ENCODE peak calls at places on chromosome X, in seven cellular contexts. One of them, this sample, is unnamed.

GRCh38 chrX:11435568-11435967 is 142.4 kb downstream of the AMELX start:
- DNase-seq in endodermal cell: no peak
- DNase-seq in IMR-90: peak; percentile 62
- DNase-seq in transverse colon: no peak
- DNase-seq in HCT116: no peak
- DNase-seq in upper lobe of right lung: no peak
- DNase-seq in endothelial cell of umbilical vein: peak; percentile 16
- DNase-seq in this sample: peak; percentile 71

GRCh38 chrX:132651411-132652086 is 162.7 kb upstream of the MBNL3 start:
- DNase-seq in endodermal cell: peak; percentile 51
- DNase-seq in IMR-90: peak; percentile 2
- DNase-seq in transverse colon: no peak
- DNase-seq in HCT116: no peak
- DNase-seq in upper lobe of right lung: no peak
- DNase-seq in endothelial cell of umbilical vein: no peak
- DNase-seq in this sample: no peak

GRCh38 chrX:19661977-19662376 is 146.7 kb upstream of the MAP3K15 start:
- DNase-seq in endodermal cell: no peak
- DNase-seq in IMR-90: peak; percentile 50
- DNase-seq in transverse colon: no peak
- DNase-seq in HCT116: no peak
- DNase-seq in upper lobe of right lung: no peak
- DNase-seq in endothelial cell of umbilical vein: no peak
- DNase-seq in this sample: no peak

GRCh38 chrX:133706890-133707289 is 278.5 kb downstream of the GPC3 start:
- DNase-seq in endodermal cell: no peak
- DNase-seq in IMR-90: no peak
- DNase-seq in transverse colon: no peak
- DNase-seq in HCT116: no peak
- DNase-seq in upper lobe of right lung: no peak
- DNase-seq in endothelial cell of umbilical vein: no peak
- DNase-seq in this sample: no peak

GRCh38 chrX:132488819-132489255 is at the start of gene MBNL3:
- DNase-seq in endodermal cell: peak; percentile 83
- DNase-seq in IMR-90: peak; percentile 5
- DNase-seq in transverse colon: peak; percentile 68
- DNase-seq in HCT116: no peak
- DNase-seq in upper lobe of right lung: peak; percentile 78
- DNase-seq in endothelial cell of umbilical vein: peak; percentile 43
- DNase-seq in this sample: no peak

GRCh38 chrX:102546818-102547493 is 30.4 kb upstream of the TMSB15A start:
- DNase-seq in endodermal cell: peak; percentile 28
- DNase-seq in IMR-90: no peak
- DNase-seq in transverse colon: no peak
- DNase-seq in HCT116: no peak
- DNase-seq in upper lobe of right lung: no peak
- DNase-seq in endothelial cell of umbilical vein: no peak
- DNase-seq in this sample: no peak

GRCh38 chrX:52280812-52281211 is 88.0 kb upstream of the XAGE2 start:
- DNase-seq in endodermal cell: no peak
- DNase-seq in IMR-90: no peak
- DNase-seq in transverse colon: no peak
- DNase-seq in HCT116: no peak
- DNase-seq in upper lobe of right lung: no peak
- DNase-seq in endothelial cell of umbilical vein: no peak
- DNase-seq in this sample: no peak

GRCh38 chrX:148290937-148291336 is 209.5 kb upstream of the AFF2 start:
- DNase-seq in endodermal cell: no peak
- DNase-seq in IMR-90: no peak
- DNase-seq in transverse colon: no peak
- DNase-seq in HCT116: no peak
- DNase-seq in upper lobe of right lung: no peak
- DNase-seq in endothelial cell of umbilical vein: peak; percentile 56
- DNase-seq in this sample: no peak

GRCh38 chrX:150649096-150649870 is 43.9 kb upstream of the MTMR1 start:
- DNase-seq in endodermal cell: no peak
- DNase-seq in IMR-90: peak; percentile 57
- DNase-seq in transverse colon: peak; percentile 10
- DNase-seq in HCT116: no peak
- DNase-seq in upper lobe of right lung: no peak
- DNase-seq in endothelial cell of umbilical vein: peak; percentile 82
- DNase-seq in this sample: peak; percentile 31

GRCh38 chrX:109040057-109040456 is 303.7 kb upstream of the IRS4 start:
- DNase-seq in endodermal cell: peak; percentile 53
- DNase-seq in IMR-90: no peak
- DNase-seq in transverse colon: no peak
- DNase-seq in HCT116: no peak
- DNase-seq in upper lobe of right lung: no peak
- DNase-seq in endothelial cell of umbilical vein: no peak
- DNase-seq in this sample: no peak

GRCh38 chrX:21996872-21997271 is 35.3 kb upstream of the PHEX start:
- DNase-seq in endodermal cell: no peak
- DNase-seq in IMR-90: peak; percentile 84
- DNase-seq in transverse colon: no peak
- DNase-seq in HCT116: no peak
- DNase-seq in upper lobe of right lung: no peak
- DNase-seq in endothelial cell of umbilical vein: peak; percentile 17
- DNase-seq in this sample: no peak

GRCh38 chrX:21778236-21778635 is 20.3 kb upstream of the SMPX start:
- DNase-seq in endodermal cell: no peak
- DNase-seq in IMR-90: no peak
- DNase-seq in transverse colon: no peak
- DNase-seq in HCT116: no peak
- DNase-seq in upper lobe of right lung: no peak
- DNase-seq in endothelial cell of umbilical vein: no peak
- DNase-seq in this sample: no peak

GRCh38 chrX:7515681-7516413 is 327.1 kb upstream of the VCX start:
- DNase-seq in endodermal cell: no peak
- DNase-seq in IMR-90: no peak
- DNase-seq in transverse colon: no peak
- DNase-seq in HCT116: no peak
- DNase-seq in upper lobe of right lung: no peak
- DNase-seq in endothelial cell of umbilical vein: no peak
- DNase-seq in this sample: no peak

GRCh38 chrX:41336447-41336846 is 2.5 kb downstream of the DDX3X start:
- DNase-seq in endodermal cell: peak; percentile 51
- DNase-seq in IMR-90: no peak
- DNase-seq in transverse colon: no peak
- DNase-seq in HCT116: no peak
- DNase-seq in upper lobe of right lung: no peak
- DNase-seq in endothelial cell of umbilical vein: no peak
- DNase-seq in this sample: no peak

GRCh38 chrX:42746606-42747005 is 31.4 kb downstream of the PPP1R2C start:
- DNase-seq in endodermal cell: no peak
- DNase-seq in IMR-90: peak; percentile 38
- DNase-seq in transverse colon: no peak
- DNase-seq in HCT116: no peak
- DNase-seq in upper lobe of right lung: no peak
- DNase-seq in endothelial cell of umbilical vein: peak; percentile 86
- DNase-seq in this sample: peak; percentile 47

GRCh38 chrX:119734897-119735339 is 23.5 kb upstream of the SOWAHD start:
- DNase-seq in endodermal cell: no peak
- DNase-seq in IMR-90: no peak
- DNase-seq in transverse colon: peak; percentile 19
- DNase-seq in HCT116: no peak
- DNase-seq in upper lobe of right lung: peak; percentile 72
- DNase-seq in endothelial cell of umbilical vein: peak; percentile 13
- DNase-seq in this sample: no peak

GRCh38 chrX:86507337-86507736 is 359.1 kb downstream of the DACH2 start:
- DNase-seq in endodermal cell: no peak
- DNase-seq in IMR-90: no peak
- DNase-seq in transverse colon: no peak
- DNase-seq in HCT116: no peak
- DNase-seq in upper lobe of right lung: no peak
- DNase-seq in endothelial cell of umbilical vein: no peak
- DNase-seq in this sample: no peak

GRCh38 chrX:18676470-18676869 is 4.6 kb upstream of the RS1 start:
- DNase-seq in endodermal cell: peak; percentile 75
- DNase-seq in IMR-90: peak; percentile 5
- DNase-seq in transverse colon: no peak
- DNase-seq in HCT116: no peak
- DNase-seq in upper lobe of right lung: no peak
- DNase-seq in endothelial cell of umbilical vein: no peak
- DNase-seq in this sample: no peak

GRCh38 chrX:150845091-150845490 is 53.4 kb downstream of the CD99L2 start:
- DNase-seq in endodermal cell: no peak
- DNase-seq in IMR-90: no peak
- DNase-seq in transverse colon: no peak
- DNase-seq in HCT116: no peak
- DNase-seq in upper lobe of right lung: no peak
- DNase-seq in endothelial cell of umbilical vein: no peak
- DNase-seq in this sample: no peak

GRCh38 chrX:136586386-136586785 is 54.4 kb downstream of the VGLL1 start:
- DNase-seq in endodermal cell: no peak
- DNase-seq in IMR-90: no peak
- DNase-seq in transverse colon: no peak
- DNase-seq in HCT116: no peak
- DNase-seq in upper lobe of right lung: no peak
- DNase-seq in endothelial cell of umbilical vein: no peak
- DNase-seq in this sample: no peak

GRCh38 chrX:12961191-12961718 is 13.7 kb upstream of the TMSB4X start:
- DNase-seq in endodermal cell: no peak
- DNase-seq in IMR-90: no peak
- DNase-seq in transverse colon: no peak
- DNase-seq in HCT116: no peak
- DNase-seq in upper lobe of right lung: no peak
- DNase-seq in endothelial cell of umbilical vein: no peak
- DNase-seq in this sample: no peak
- TF ChIP-seq CTCF in endodermal cell: no peak
- TF ChIP-seq CTCF in IMR-90: no peak
- TF ChIP-seq CTCF in transverse colon: no peak
- TF ChIP-seq CTCF in HCT116: no peak
- TF ChIP-seq CTCF in upper lobe of right lung: no peak
- TF ChIP-seq CTCF in endothelial cell of umbilical vein: no peak
- TF ChIP-seq CTCF in this sample: no peak

GRCh38 chrX:40245411-40246140 is 147.8 kb upstream of the BCOR start:
- DNase-seq in endodermal cell: no peak
- DNase-seq in IMR-90: no peak
- DNase-seq in transverse colon: no peak
- DNase-seq in HCT116: no peak
- DNase-seq in upper lobe of right lung: peak; percentile 62
- DNase-seq in endothelial cell of umbilical vein: peak; percentile 64
- DNase-seq in this sample: no peak

GRCh38 chrX:40248822-40249221 is 151.1 kb upstream of the BCOR start:
- DNase-seq in endodermal cell: no peak
- DNase-seq in IMR-90: no peak
- DNase-seq in transverse colon: no peak
- DNase-seq in HCT116: no peak
- DNase-seq in upper lobe of right lung: no peak
- DNase-seq in endothelial cell of umbilical vein: no peak
- DNase-seq in this sample: no peak

GRCh38 chrX:40249582-40249981 is 151.8 kb upstream of the BCOR start:
- DNase-seq in endodermal cell: no peak
- DNase-seq in IMR-90: no peak
- DNase-seq in transverse colon: no peak
- DNase-seq in HCT116: no peak
- DNase-seq in upper lobe of right lung: no peak
- DNase-seq in endothelial cell of umbilical vein: no peak
- DNase-seq in this sample: no peak

GRCh38 chrX:40247382-40247781 is 149.6 kb upstream of the BCOR start:
- DNase-seq in endodermal cell: no peak
- DNase-seq in IMR-90: no peak
- DNase-seq in transverse colon: no peak
- DNase-seq in HCT116: no peak
- DNase-seq in upper lobe of right lung: no peak
- DNase-seq in endothelial cell of umbilical vein: no peak
- DNase-seq in this sample: no peak

GRCh38 chrX:40247848-40248622 is 150.3 kb upstream of the BCOR start:
- DNase-seq in endodermal cell: no peak
- DNase-seq in IMR-90: no peak
- DNase-seq in transverse colon: no peak
- DNase-seq in HCT116: no peak
- DNase-seq in upper lobe of right lung: no peak
- DNase-seq in endothelial cell of umbilical vein: no peak
- DNase-seq in this sample: no peak
- H3K27me3 ChIP-seq in endodermal cell: no peaks in the 10 kb centered on the region
- H3K27me3 ChIP-seq in IMR-90: peaks cover 7% of the 10 kb centered on the region
- H3K27me3 ChIP-seq in transverse colon: no peaks in the 10 kb centered on the region
- H3K27me3 ChIP-seq in HCT116: no peaks in the 10 kb centered on the region
- H3K27me3 ChIP-seq in upper lobe of right lung: no peaks in the 10 kb centered on the region
- H3K27me3 ChIP-seq in endothelial cell of umbilical vein: no peaks in the 10 kb centered on the region
- H3K27me3 ChIP-seq in this sample: no peaks in the 10 kb centered on the region

DNA sequence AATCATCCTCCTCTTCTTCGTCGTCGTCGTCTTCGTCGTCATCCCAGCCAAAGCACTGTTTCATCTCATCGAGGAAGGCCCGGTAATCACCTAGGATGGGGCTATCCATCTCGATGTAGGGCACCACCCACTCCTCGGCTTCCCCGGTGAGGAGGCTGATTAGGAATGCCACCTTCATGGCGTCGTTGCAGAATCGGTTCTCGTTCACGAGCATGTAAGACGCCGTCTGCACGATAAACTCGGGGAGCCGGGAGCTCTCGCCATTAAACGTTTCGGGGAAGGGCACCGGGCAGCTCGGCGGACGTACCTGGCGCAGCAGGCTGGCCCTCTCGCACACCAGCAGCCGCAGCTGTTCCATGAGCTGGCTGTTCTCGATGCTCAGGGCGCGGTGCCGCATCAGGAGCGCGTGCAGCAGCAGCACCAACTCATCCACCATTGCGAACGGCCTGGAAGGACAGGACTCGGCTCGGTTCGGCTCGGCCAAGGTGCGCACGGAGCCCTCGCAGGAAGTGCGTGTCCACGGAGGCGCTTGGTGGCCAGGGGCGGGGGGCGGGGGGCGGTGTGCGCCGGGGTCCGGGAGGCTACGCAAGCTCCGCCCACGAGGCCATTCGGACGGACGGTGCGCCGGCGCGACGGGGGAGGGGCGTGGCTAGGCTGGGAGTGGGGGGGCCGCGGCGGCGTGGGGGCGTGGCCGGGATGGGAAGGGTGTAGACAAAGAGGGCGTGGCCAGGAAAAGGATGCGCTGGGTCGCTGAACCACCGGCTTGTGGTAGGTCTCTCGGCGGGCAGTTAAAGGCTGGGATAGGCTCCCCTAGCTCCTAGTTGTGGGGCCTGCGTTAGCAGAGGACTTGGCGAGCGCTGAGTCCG is at the start of gene LDOC1:
- DNase-seq in endodermal cell: peak; percentile 94
- DNase-seq in IMR-90: peak; percentile 71
- DNase-seq in transverse colon: peak; percentile 59
- DNase-seq in HCT116: no peak
- DNase-seq in upper lobe of right lung: peak; percentile 86
- DNase-seq in endothelial cell of umbilical vein: peak; percentile 82
- DNase-seq in this sample: no peak
- H3K4me3 ChIP-seq in endodermal cell: peak within 1 kb of the TSS; percentile 86
- H3K4me3 ChIP-seq in IMR-90: peak within 1 kb of the TSS; percentile 99
- H3K4me3 ChIP-seq in transverse colon: peak within 1 kb of the TSS; percentile 38
- H3K4me3 ChIP-seq in HCT116: no peak within 1 kb of the TSS
- H3K4me3 ChIP-seq in upper lobe of right lung: peak within 1 kb of the TSS; percentile 59
- H3K4me3 ChIP-seq in endothelial cell of umbilical vein: peak within 1 kb of the TSS; percentile 68
- H3K4me3 ChIP-seq in this sample: peak within 1 kb of the TSS; percentile 62

DNA sequence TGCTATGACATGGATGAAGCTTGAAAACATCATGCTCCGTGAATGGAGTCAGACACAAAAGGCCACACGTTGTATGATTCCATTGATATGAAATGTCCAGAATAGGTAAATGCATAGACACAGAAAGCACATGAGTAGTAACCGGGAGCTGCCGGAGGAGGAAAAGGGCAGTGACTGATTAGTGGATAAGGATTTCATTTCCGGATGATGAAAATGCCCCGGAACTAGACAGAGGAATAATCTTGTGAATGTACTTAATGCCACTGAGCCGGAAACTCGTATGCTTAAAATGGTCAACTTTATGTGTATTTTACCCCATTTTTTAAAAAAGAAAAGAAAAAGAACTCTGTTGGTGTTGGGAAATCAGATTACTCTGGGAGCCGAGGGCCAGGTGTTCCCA is 112.7 kb upstream of the FAM9B start:
- DNase-seq in endodermal cell: no peak
- DNase-seq in IMR-90: no peak
- DNase-seq in transverse colon: no peak
- DNase-seq in HCT116: no peak
- DNase-seq in upper lobe of right lung: no peak
- DNase-seq in endothelial cell of umbilical vein: no peak
- DNase-seq in this sample: no peak
- TF ChIP-seq CTCF in endodermal cell: no peak
- TF ChIP-seq CTCF in IMR-90: no peak
- TF ChIP-seq CTCF in transverse colon: no peak
- TF ChIP-seq CTCF in HCT116: no peak
- TF ChIP-seq CTCF in upper lobe of right lung: no peak
- TF ChIP-seq CTCF in endothelial cell of umbilical vein: no peak
- TF ChIP-seq CTCF in this sample: no peak